ENCODE peak calls at places on chromosome 6, in seven cellular contexts. One of them, this sample, is unnamed.

GRCh38 chr6:125258651-125259353 is 43.0 kb downstream of the HDDC2 start:
- DNase-seq in MM.1S: no peak
- DNase-seq in neural progenitor cell: no peak
- DNase-seq in GM23248: no peak
- DNase-seq in GM23338: no peak
- DNase-seq in HCT116: no peak
- DNase-seq in PC-3: peak
- DNase-seq in this sample: no peak

GRCh38 chr6:155832596-155832995 is 377.0 kb upstream of the NOX3 start:
- DNase-seq in MM.1S: no peak
- DNase-seq in neural progenitor cell: no peak
- DNase-seq in GM23248: no peak
- DNase-seq in GM23338: peak
- DNase-seq in HCT116: no peak
- DNase-seq in PC-3: peak
- DNase-seq in this sample: peak

GRCh38 chr6:35739645-35740517 is 3.0 kb downstream of the ARMC12 start:
- DNase-seq in MM.1S: no peak
- DNase-seq in neural progenitor cell: peak
- DNase-seq in GM23248: no peak
- DNase-seq in GM23338: peak
- DNase-seq in HCT116: no peak
- DNase-seq in PC-3: no peak
- DNase-seq in this sample: no peak

GRCh38 chr6:72580281-72580940 is 41.5 kb upstream of the KCNQ5 start:
- DNase-seq in MM.1S: peak
- DNase-seq in neural progenitor cell: peak
- DNase-seq in GM23248: peak
- DNase-seq in GM23338: peak
- DNase-seq in HCT116: peak
- DNase-seq in PC-3: peak
- DNase-seq in this sample: peak

GRCh38 chr6:39791850-39792500 is at the start of gene DAAM2:
- DNase-seq in MM.1S: no peak
- DNase-seq in neural progenitor cell: peak
- DNase-seq in GM23248: peak
- DNase-seq in GM23338: peak
- DNase-seq in HCT116: no peak
- DNase-seq in PC-3: no peak
- DNase-seq in this sample: no peak

GRCh38 chr6:104527761-104528415 is 331.8 kb downstream of the HACE1 start:
- DNase-seq in MM.1S: peak
- DNase-seq in neural progenitor cell: peak
- DNase-seq in GM23248: peak
- DNase-seq in GM23338: peak
- DNase-seq in HCT116: no peak
- DNase-seq in PC-3: peak
- DNase-seq in this sample: peak

GRCh38 chr6:40832691-40833090 is 206.3 kb downstream of the UNC5CL start:
- DNase-seq in MM.1S: no peak
- DNase-seq in neural progenitor cell: no peak
- DNase-seq in GM23248: no peak
- DNase-seq in GM23338: no peak
- DNase-seq in HCT116: no peak
- DNase-seq in PC-3: no peak
- DNase-seq in this sample: no peak

GRCh38 chr6:7819641-7820040 is 90.9 kb downstream of the TXNDC5 start:
- DNase-seq in MM.1S: no peak
- DNase-seq in neural progenitor cell: no peak
- DNase-seq in GM23248: peak
- DNase-seq in GM23338: no peak
- DNase-seq in HCT116: no peak
- DNase-seq in PC-3: no peak
- DNase-seq in this sample: no peak

GRCh38 chr6:77466055-77467028 is 3.1 kb upstream of the HTR1B start:
- DNase-seq in MM.1S: peak
- DNase-seq in neural progenitor cell: peak
- DNase-seq in GM23248: peak
- DNase-seq in GM23338: peak
- DNase-seq in HCT116: no peak
- DNase-seq in PC-3: peak
- DNase-seq in this sample: no peak

GRCh38 chr6:89803271-89803670 is 16.3 kb downstream of the MDN1 start:
- DNase-seq in MM.1S: no peak
- DNase-seq in neural progenitor cell: no peak
- DNase-seq in GM23248: no peak
- DNase-seq in GM23338: no peak
- DNase-seq in HCT116: no peak
- DNase-seq in PC-3: no peak
- DNase-seq in this sample: no peak

GRCh38 chr6:72922401-72922800 is 300.5 kb downstream of the KCNQ5 start:
- DNase-seq in MM.1S: no peak
- DNase-seq in neural progenitor cell: no peak
- DNase-seq in GM23248: peak
- DNase-seq in GM23338: no peak
- DNase-seq in HCT116: no peak
- DNase-seq in PC-3: no peak
- DNase-seq in this sample: no peak

GRCh38 chr6:133205304-133205703 is 35.9 kb upstream of the EYA4 start:
- DNase-seq in MM.1S: no peak
- DNase-seq in neural progenitor cell: no peak
- DNase-seq in GM23248: no peak
- DNase-seq in GM23338: no peak
- DNase-seq in HCT116: no peak
- DNase-seq in PC-3: no peak
- DNase-seq in this sample: no peak

GRCh38 chr6:70834520-70834919 is 122.3 kb downstream of the B3GAT2 start:
- DNase-seq in MM.1S: no peak
- DNase-seq in neural progenitor cell: no peak
- DNase-seq in GM23248: peak
- DNase-seq in GM23338: no peak
- DNase-seq in HCT116: no peak
- DNase-seq in PC-3: no peak
- DNase-seq in this sample: no peak

GRCh38 chr6:127933852-127934840 is 33.3 kb upstream of the THEMIS start:
- DNase-seq in MM.1S: peak
- DNase-seq in neural progenitor cell: no peak
- DNase-seq in GM23248: no peak
- DNase-seq in GM23338: no peak
- DNase-seq in HCT116: no peak
- DNase-seq in PC-3: no peak
- DNase-seq in this sample: no peak

GRCh38 chr6:134060491-134061106 is 8.2 kb upstream of the SLC2A12 start:
- DNase-seq in MM.1S: no peak
- DNase-seq in neural progenitor cell: peak
- DNase-seq in GM23248: peak
- DNase-seq in GM23338: peak
- DNase-seq in HCT116: no peak
- DNase-seq in PC-3: peak
- DNase-seq in this sample: no peak

GRCh38 chr6:14919038-14919437 is 326.8 kb upstream of the JARID2 start:
- DNase-seq in MM.1S: no peak
- DNase-seq in neural progenitor cell: no peak
- DNase-seq in GM23248: no peak
- DNase-seq in GM23338: no peak
- DNase-seq in HCT116: no peak
- DNase-seq in PC-3: no peak
- DNase-seq in this sample: no peak

GRCh38 chr6:87243812-87244211 is 78.6 kb upstream of the SMIM8 start:
- DNase-seq in MM.1S: peak
- DNase-seq in neural progenitor cell: no peak
- DNase-seq in GM23248: no peak
- DNase-seq in GM23338: no peak
- DNase-seq in HCT116: no peak
- DNase-seq in PC-3: no peak
- DNase-seq in this sample: no peak

GRCh38 chr6:83152913-83153312 is 40.2 kb downstream of the PGM3 start:
- DNase-seq in MM.1S: no peak
- DNase-seq in neural progenitor cell: no peak
- DNase-seq in GM23248: no peak
- DNase-seq in GM23338: no peak
- DNase-seq in HCT116: no peak
- DNase-seq in PC-3: no peak
- DNase-seq in this sample: no peak

GRCh38 chr6:11430036-11430435 is 107.5 kb upstream of the TMEM170B start:
- DNase-seq in MM.1S: no peak
- DNase-seq in neural progenitor cell: no peak
- DNase-seq in GM23248: peak
- DNase-seq in GM23338: no peak
- DNase-seq in HCT116: no peak
- DNase-seq in PC-3: no peak
- DNase-seq in this sample: no peak

GRCh38 chr6:38990475-38990874 is 58.1 kb upstream of the GLP1R start:
- DNase-seq in MM.1S: no peak
- DNase-seq in neural progenitor cell: no peak
- DNase-seq in GM23248: no peak
- DNase-seq in GM23338: peak
- DNase-seq in HCT116: no peak
- DNase-seq in PC-3: no peak
- DNase-seq in this sample: no peak

GRCh38 chr6:167291623-167292300 is 647 bp downstream of the UNC93A start:
- DNase-seq in MM.1S: no peak
- DNase-seq in neural progenitor cell: no peak
- DNase-seq in GM23248: no peak
- DNase-seq in GM23338: no peak
- DNase-seq in HCT116: no peak
- DNase-seq in PC-3: no peak
- DNase-seq in this sample: no peak

GRCh38 chr6:40957616-40958492 is 81.2 kb downstream of the UNC5CL start:
- DNase-seq in MM.1S: no peak
- DNase-seq in neural progenitor cell: no peak
- DNase-seq in GM23248: peak
- DNase-seq in GM23338: no peak
- DNase-seq in HCT116: peak
- DNase-seq in PC-3: peak
- DNase-seq in this sample: no peak

GRCh38 chr6:68679399-68679798 is 44.3 kb downstream of the ADGRB3 start:
- DNase-seq in MM.1S: no peak
- DNase-seq in neural progenitor cell: no peak
- DNase-seq in GM23248: no peak
- DNase-seq in GM23338: no peak
- DNase-seq in HCT116: no peak
- DNase-seq in PC-3: no peak
- DNase-seq in this sample: no peak

GRCh38 chr6:6861346-6861745 is 246.4 kb upstream of the RREB1 start:
- DNase-seq in MM.1S: no peak
- DNase-seq in neural progenitor cell: no peak
- DNase-seq in GM23248: no peak
- DNase-seq in GM23338: no peak
- DNase-seq in HCT116: no peak
- DNase-seq in PC-3: no peak
- DNase-seq in this sample: no peak

GRCh38 chr6:35402136-35402855 is 49.8 kb upstream of the FANCE start:
- DNase-seq in MM.1S: peak
- DNase-seq in neural progenitor cell: peak
- DNase-seq in GM23248: no peak
- DNase-seq in GM23338: no peak
- DNase-seq in HCT116: no peak
- DNase-seq in PC-3: no peak
- DNase-seq in this sample: no peak

GRCh38 chr6:98832282-98833100 is 1.9 kb upstream of the POU3F2 start:
- DNase-seq in MM.1S: no peak
- DNase-seq in neural progenitor cell: peak
- DNase-seq in GM23248: peak
- DNase-seq in GM23338: peak
- DNase-seq in HCT116: no peak
- DNase-seq in PC-3: peak
- DNase-seq in this sample: no peak

GRCh38 chr6:113909224-113909856 is 52.2 kb downstream of the MARCKS start:
- DNase-seq in MM.1S: peak
- DNase-seq in neural progenitor cell: peak
- DNase-seq in GM23248: peak
- DNase-seq in GM23338: peak
- DNase-seq in HCT116: peak
- DNase-seq in PC-3: peak
- DNase-seq in this sample: peak
- TF ChIP-seq EZH2phosphoT487 in MM.1S: no peak
- TF ChIP-seq EZH2phosphoT487 in neural progenitor cell: no peak
- TF ChIP-seq EZH2phosphoT487 in GM23248: no peak
- TF ChIP-seq EZH2phosphoT487 in GM23338: no peak
- TF ChIP-seq EZH2phosphoT487 in HCT116: no peak
- TF ChIP-seq EZH2phosphoT487 in PC-3: no peak
- TF ChIP-seq EZH2phosphoT487 in this sample: no peak

GRCh38 chr6:170128811-170129681 is 161.8 kb downstream of the DLL1 start:
- DNase-seq in MM.1S: no peak
- DNase-seq in neural progenitor cell: no peak
- DNase-seq in GM23248: no peak
- DNase-seq in GM23338: no peak
- DNase-seq in HCT116: no peak
- DNase-seq in PC-3: no peak
- DNase-seq in this sample: no peak
- TF ChIP-seq EZH2phosphoT487 in MM.1S: no peak
- TF ChIP-seq EZH2phosphoT487 in neural progenitor cell: no peak
- TF ChIP-seq EZH2phosphoT487 in GM23248: no peak
- TF ChIP-seq EZH2phosphoT487 in GM23338: no peak
- TF ChIP-seq EZH2phosphoT487 in HCT116: no peak
- TF ChIP-seq EZH2phosphoT487 in PC-3: no peak
- TF ChIP-seq EZH2phosphoT487 in this sample: no peak

DNA sequence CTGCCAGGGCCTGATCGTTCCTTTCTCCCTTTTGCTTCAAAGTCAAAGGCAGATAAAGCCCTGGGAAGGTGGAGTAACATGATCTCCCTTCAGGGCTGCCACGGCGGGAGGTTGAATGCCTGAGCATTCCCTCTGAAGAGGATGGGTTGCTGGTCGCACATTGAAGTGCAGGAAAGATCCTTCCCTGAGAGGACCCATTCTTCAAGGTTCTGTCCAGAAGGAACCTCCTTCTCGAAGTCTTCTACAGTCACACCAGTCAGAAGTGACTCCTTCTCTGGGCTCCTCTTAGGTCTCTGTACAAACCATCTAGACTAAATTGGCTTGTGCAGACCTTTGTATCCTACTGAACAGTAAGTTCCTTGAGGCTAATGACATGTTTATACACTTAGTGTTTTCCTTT is 192.6 kb upstream of the VGLL2 start:
- DNase-seq in MM.1S: no peak
- DNase-seq in neural progenitor cell: no peak
- DNase-seq in GM23248: no peak
- DNase-seq in GM23338: peak
- DNase-seq in HCT116: no peak
- DNase-seq in PC-3: no peak
- DNase-seq in this sample: no peak
- TF ChIP-seq EZH2phosphoT487 in MM.1S: no peak
- TF ChIP-seq EZH2phosphoT487 in neural progenitor cell: no peak
- TF ChIP-seq EZH2phosphoT487 in GM23248: no peak
- TF ChIP-seq EZH2phosphoT487 in GM23338: no peak
- TF ChIP-seq EZH2phosphoT487 in HCT116: no peak
- TF ChIP-seq EZH2phosphoT487 in PC-3: no peak
- TF ChIP-seq EZH2phosphoT487 in this sample: no peak

GRCh38 chr6:46421239-46421638 is 70.0 kb downstream of the RCAN2 start:
- DNase-seq in MM.1S: no peak
- DNase-seq in neural progenitor cell: no peak
- DNase-seq in GM23248: peak
- DNase-seq in GM23338: no peak
- DNase-seq in HCT116: no peak
- DNase-seq in PC-3: peak
- DNase-seq in this sample: no peak

GRCh38 chr6:46421939-46422338 is 69.3 kb downstream of the RCAN2 start:
- DNase-seq in MM.1S: no peak
- DNase-seq in neural progenitor cell: peak
- DNase-seq in GM23248: no peak
- DNase-seq in GM23338: peak
- DNase-seq in HCT116: no peak
- DNase-seq in PC-3: no peak
- DNase-seq in this sample: no peak

GRCh38 chr6:46419576-46420002 is 71.7 kb downstream of the RCAN2 start:
- DNase-seq in MM.1S: peak
- DNase-seq in neural progenitor cell: peak
- DNase-seq in GM23248: peak
- DNase-seq in GM23338: peak
- DNase-seq in HCT116: peak
- DNase-seq in PC-3: peak
- DNase-seq in this sample: peak

GRCh38 chr6:46422619-46423018 is 68.6 kb downstream of the RCAN2 start:
- DNase-seq in MM.1S: no peak
- DNase-seq in neural progenitor cell: no peak
- DNase-seq in GM23248: no peak
- DNase-seq in GM23338: no peak
- DNase-seq in HCT116: no peak
- DNase-seq in PC-3: no peak
- DNase-seq in this sample: no peak
- TF ChIP-seq EZH2phosphoT487 in MM.1S: no peak
- TF ChIP-seq EZH2phosphoT487 in neural progenitor cell: no peak
- TF ChIP-seq EZH2phosphoT487 in GM23248: no peak
- TF ChIP-seq EZH2phosphoT487 in GM23338: no peak
- TF ChIP-seq EZH2phosphoT487 in HCT116: no peak
- TF ChIP-seq EZH2phosphoT487 in PC-3: no peak
- TF ChIP-seq EZH2phosphoT487 in this sample: no peak

This sample was measured in OCI-LY7.